ENCODE peak calls at places on chromosomes 3 and 15, in five cellular contexts. J is fibroblast of the conjunctiva, T is NCI-H1930, G is H9, K is caudate nucleus. P is an unnamed sample.

GRCh38 chr3:122918576-122919290 is 108.8 kb downstream of the SEMA5B start:
- DNase-seq in J (no peak), K (no peak), G (no peak), T (no peak), P (no peak)

GRCh38 chr3:126354776-126355175 is 2.4 kb downstream of the KLF15 start:
- DNase-seq in K (no peak), J (no peak), G (no peak), T (no peak), P (no peak)

GRCh38 chr3:39154323-39155021 is 1.1 kb upstream of the CSRNP1 start:
- DNase-seq in J (no peak), T (no peak), G (peak; percentile 94), K (no peak), P (no peak)

GRCh38 chr3:52052831-52053306 is 3.5 kb downstream of the DUSP7 start:
- DNase-seq in G (peak; percentile 87), T (no peak), J (peak; percentile 48), K (peak; percentile 75), P (no peak)

GRCh38 chr15:27512281-27513001 is 541.5 kb downstream of the GABRG3 start:
- DNase-seq in J (no peak), T (no peak), G (no peak), K (no peak), P (no peak)

GRCh38 chr3:172094621-172095557 is 55.5 kb downstream of the FNDC3B start:
- DNase-seq in J (no peak), G (no peak), T (no peak), K (no peak), P (no peak)

GRCh38 chr3:56780935-56781334 is 20.8 kb downstream of the ARHGEF3 start:
- DNase-seq in K (no peak), G (no peak), T (no peak), J (no peak), P (no peak)

GRCh38 chr3:184227481-184227935 is 1.9 kb upstream of the VWA5B2 start:
- DNase-seq in J (no peak), T (no peak), K (no peak), G (peak; percentile 64), P (no peak)

GRCh38 chr3:78919021-78919755 is 848.6 kb downstream of the ROBO1 start:
- DNase-seq in J (peak; percentile 95), T (no peak), K (no peak), G (no peak), P (no peak)

GRCh38 chr3:30183421-30183820 is 423.0 kb upstream of the TGFBR2 start:
- DNase-seq in G (no peak), J (no peak), T (no peak), K (no peak), P (no peak)